ENCODE peak calls at places on chromosomes 5 and 9, in six cellular contexts. A is right lobe of liver; K is activated CD4-positive, alpha-beta memory T cell treated with anti-CD3 and anti-CD28 coated beads, Interleukin-2, amount 10 ng/mL, durations not matched to agents 7 days and 5 days; L is NCI-H1105 treated with DMSO at 0.1 percent for 48 hours; Z is stimulated activated CD4-positive, alpha-beta T cell treated with anti-CD3 and anti-CD28 coated beads, Interleukin-4, amount 100 ng/mL, for 4 hours; G is hypothalamus. C is an unnamed sample.
A peak's percentile ranks its signal among the peaks of the same experiment; 100 is the strongest.

GRCh38 chr9:394347-395052 is 179.8 kb downstream of the DOCK8 start:
- DNase-seq in K (no peak), G (no peak), A (no peak), Z (no peak), L (no peak), C (no peak)

GRCh38 chr5:120164037-120164436 is 300.1 kb upstream of the PRR16 start:
- DNase-seq in A (no peak), L (no peak), G (no peak), Z (no peak), K (no peak), C (no peak)

GRCh38 chr9:4048441-4048840 is 251.4 kb downstream of the GLIS3 start:
- DNase-seq in G (no peak), Z (no peak), A (no peak), L (no peak), K (no peak), C (no peak)

GRCh38 chr5:151662805-151663204 is 23.9 kb downstream of the SPARC start:
- DNase-seq in L (no peak), G (no peak), A (no peak), Z (no peak), K (no peak), C (no peak)

GRCh38 chr9:112041536-112042243 is 133.4 kb downstream of the SUSD1 start:
- DNase-seq in Z (no peak), L (no peak), K (no peak), G (no peak), A (no peak), C (no peak)

GRCh38 chr5:5492087-5492933 is 69.8 kb downstream of the ICE1 start:
- DNase-seq in K (peak; percentile 44), A (no peak), G (no peak), L (peak; percentile 76), Z (peak; percentile 17), C (no peak)

GRCh38 chr5:14700478-14701436 is 36.2 kb downstream of the OTULIN start:
- DNase-seq in A (no peak), L (no peak), K (no peak), Z (no peak), G (no peak), C (no peak)

GRCh38 chr5:58886315-58887207 is 303.7 kb downstream of the RAB3C start:
- DNase-seq in G (peak; percentile 60), L (peak; percentile 24), Z (peak; percentile 44), A (peak; percentile 63), K (peak; percentile 70), C (peak; percentile 36)

GRCh38 chr9:132071847-132072507 is 7.7 kb downstream of the MED27 start:
- DNase-seq in L (no peak), K (no peak), G (no peak), A (no peak), Z (no peak), C (no peak)

GRCh38 chr5:127943061-127943371 is 140.6 kb upstream of the SLC12A2 start:
- DNase-seq in G (no peak), Z (no peak), K (no peak), A (no peak), L (no peak), C (no peak)